ENCODE peak calls at places on chromosomes 2 and 18, in six cellular contexts. K is fibroblast of lung; F is fibroblast of mammary gland; S is activated CD4-positive, alpha-beta T cell treated with anti-CD3 and anti-CD28 coated beads, Interleukin-2, amount 10 ng/mL, durations not matched to agents 7 days and 5 days; A is GDM1; H is activated gamma-delta T cell treated with Interleukin-2 at 50 U/mL for 16 hours. R is an unnamed sample.
A peak's percentile ranks its signal among the peaks of the same experiment; 100 is the strongest.

GRCh38 chr2:192051533-192051932 is 143.2 kb downstream of the TMEFF2 start:
- DNase-seq in K (no peak), F (no peak), S (no peak), A (no peak), H (no peak), R (no peak)

GRCh38 chr2:156935611-156936010 is 321.9 kb upstream of the GALNT5 start:
- DNase-seq in K (no peak), F (no peak), S (no peak), A (no peak), H (no peak), R (no peak)

GRCh38 chr18:50662177-50662576 is 102.3 kb downstream of the MAPK4 start:
- DNase-seq in K (peak; percentile 3), F (peak; percentile 31), S (no peak), A (no peak), H (no peak), R (no peak)

GRCh38 chr18:25826823-25827617 is 263.4 kb downstream of the SS18 start:
- DNase-seq in K (peak; percentile 23), F (peak; percentile 47), S (no peak), A (no peak), H (no peak), R (no peak)

GRCh38 chr2:106953236-106953635 is 67.3 kb upstream of the ST6GAL2 start:
- DNase-seq in K (no peak), F (peak; percentile 61), S (no peak), A (no peak), H (no peak), R (no peak)

GRCh38 chr2:239073745-239074530 is 226.1 kb downstream of the TWIST2 start:
- DNase-seq in K (no peak), F (no peak), S (no peak), A (no peak), H (no peak), R (no peak)

GRCh38 chr2:62814132-62814531 is 108.6 kb downstream of the EHBP1 start:
- DNase-seq in K (peak; percentile 62), F (peak; percentile 91), S (no peak), A (no peak), H (no peak), R (no peak)

GRCh38 chr2:164388511-164388910 is 232.8 kb downstream of the GRB14 start:
- DNase-seq in K (peak; percentile 22), F (peak; percentile 15), S (no peak), A (peak; percentile 8), H (no peak), R (no peak)

GRCh38 chr2:150228936-150229335 is 258.5 kb downstream of the RND3 start:
- DNase-seq in K (no peak), F (peak; percentile 12), S (no peak), A (no peak), H (no peak), R (no peak)

GRCh38 chr2:66730429-66730828 is 295.5 kb downstream of the MEIS1 start:
- DNase-seq in K (no peak), F (no peak), S (no peak), A (no peak), H (no peak), R (no peak)